ENCODE peak calls at places on chromosomes 13 and 19, in six cellular contexts. X is left ventricle myocardium inferior, L is psoas muscle, I is PC-3, P is gastrocnemius medialis, Y is tibial nerve. S is an unnamed sample.

GRCh38 chr19:46687438-46688145 is 26.6 kb upstream of the DACT3 start:
- DNase-seq in I (no peak), L (no peak), Y (no peak), P (no peak), X (no peak), S (no peak)

GRCh38 chr19:51689751-51690358 is 3.3 kb upstream of the SPACA6 start:
- DNase-seq in P (no peak), I (no peak), X (peak; percentile 53), Y (no peak), L (peak; percentile 52), S (no peak)

GRCh38 chr19:33295621-33296472 is 6.5 kb downstream of the CEBPA start:
- DNase-seq in P (no peak), X (no peak), L (no peak), Y (no peak), I (no peak), S (peak; percentile 19)

GRCh38 chr13:33817513-33817842 is 471 bp upstream of the RFC3 start:
- DNase-seq in X (no peak), P (no peak), I (no peak), L (no peak), Y (no peak), S (no peak)

GRCh38 chr19:52010674-52011073 is 2.7 kb upstream of the ZNF615 start:
- DNase-seq in Y (no peak), X (no peak), L (no peak), P (no peak), I (no peak), S (no peak)

GRCh38 chr19:4007021-4007835 is at the start of gene PIAS4:
- DNase-seq in X (peak; percentile 96), Y (peak; percentile 95), I (peak; percentile 92), P (peak; percentile 95), L (peak; percentile 97), S (peak; percentile 86)

GRCh38 chr13:46633416-46633815 is 80.4 kb downstream of the LRCH1 start:
- DNase-seq in P (no peak), I (peak; percentile 11), X (no peak), L (no peak), Y (no peak), S (no peak)

GRCh38 chr19:18397242-18398202 is at the start of gene LRRC25:
- DNase-seq in L (no peak), Y (no peak), I (no peak), X (peak; percentile 46), P (peak; percentile 50), S (no peak)

GRCh38 chr19:30175987-30176386 is 196.2 kb upstream of the ZNF536 start:
- DNase-seq in I (no peak), X (no peak), L (no peak), Y (no peak), P (no peak), S (no peak)

GRCh38 chr19:3440082-3440481 is 40.2 kb downstream of the SMIM24 start:
- DNase-seq in Y (no peak), X (peak; percentile 57), I (peak; percentile 42), L (peak; percentile 66), P (peak; percentile 65), S (no peak)

GRCh38 chr19:45667620-45668341 is at the start of gene GIPR:
- DNase-seq in X (peak; percentile 57), P (no peak), Y (no peak), I (peak; percentile 70), L (peak; percentile 33), S (no peak)

GRCh38 chr13:35475131-35475959 is 1.1 kb downstream of the MAB21L1 start:
- DNase-seq in Y (peak; percentile 52), I (no peak), L (peak; percentile 49), X (no peak), P (peak; percentile 79), S (no peak)

GRCh38 chr13:80716610-80717081 is 375.7 kb upstream of the SPRY2 start:
- DNase-seq in Y (no peak), L (no peak), X (no peak), I (no peak), P (no peak), S (no peak)

GRCh38 chr13:22789916-22790315 is 390.9 kb upstream of the SGCG start:
- DNase-seq in Y (no peak), P (no peak), X (no peak), I (no peak), L (no peak), S (no peak)

GRCh38 chr13:29174093-29174492 is 354.0 kb downstream of the MTUS2 start:
- DNase-seq in I (no peak), X (no peak), Y (no peak), L (no peak), P (no peak), S (no peak)

GRCh38 chr13:112970552-112971287 is 1.7 kb downstream of the MCF2L start:
- DNase-seq in Y (no peak), X (no peak), P (no peak), L (no peak), I (no peak), S (peak; percentile 23)

GRCh38 chr19:42468273-42468796 is 25.6 kb upstream of the CXCL17 start:
- DNase-seq in L (no peak), X (no peak), P (no peak), I (peak; percentile 78), Y (no peak), S (no peak)

GRCh38 chr19:32748948-32749347 is 29.4 kb downstream of the TDRD12 start:
- DNase-seq in I (no peak), X (no peak), Y (no peak), L (no peak), P (no peak), S (no peak)

GRCh38 chr13:66137384-66137783 is 1092.8 kb downstream of the PCDH9 start:
- DNase-seq in X (no peak), L (no peak), Y (no peak), I (no peak), P (no peak), S (no peak)

GRCh38 chr19:6271721-6272410 is 7.9 kb downstream of the MLLT1 start:
- DNase-seq in X (peak; percentile 93), L (peak; percentile 91), I (peak; percentile 30), Y (peak; percentile 64), P (peak; percentile 87), S (no peak)

GRCh38 chr19:45470147-45471081 is 2.6 kb downstream of the FOSB start:
- DNase-seq in Y (no peak), I (peak; percentile 84), L (peak; percentile 33), P (peak; percentile 45), X (no peak), S (no peak)

GRCh38 chr13:59250276-59250990 is 913.3 kb downstream of the DIAPH3 start:
- DNase-seq in I (no peak), Y (no peak), L (no peak), P (no peak), X (no peak), S (no peak)

GRCh38 chr13:57629391-57629804 is 2.1 kb upstream of the PCDH17 start:
- DNase-seq in X (no peak), I (no peak), Y (no peak), P (no peak), L (no peak), S (no peak)

GRCh38 chr19:37074111-37074510 is 4.1 kb upstream of the ZNF420 start:
- DNase-seq in I (no peak), P (no peak), X (no peak), L (no peak), Y (no peak), S (no peak)

GRCh38 chr13:83731113-83731512 is 151.2 kb downstream of the SLITRK1 start:
- DNase-seq in Y (no peak), P (no peak), I (peak; percentile 8), L (no peak), X (no peak), S (no peak)

GRCh38 chr13:106521101-106521799 is 14.2 kb downstream of the EFNB2 start:
- DNase-seq in Y (no peak), L (no peak), P (no peak), X (no peak), I (peak; percentile 66), S (no peak)

GRCh38 chr13:38538412-38538811 is 148.5 kb upstream of the FREM2 start:
- DNase-seq in P (no peak), L (no peak), X (no peak), I (no peak), Y (no peak), S (no peak)

GRCh38 chr19:15378529-15379082 is 981 bp downstream of the AKAP8 start:
- DNase-seq in X (peak; percentile 45), L (no peak), I (peak; percentile 43), P (peak; percentile 60), Y (no peak), S (no peak)

GRCh38 chr19:19719798-19720197 is 13.1 kb downstream of the ZNF14 start:
- DNase-seq in Y (no peak), I (no peak), P (no peak), L (no peak), X (no peak), S (no peak)

GRCh38 chr19:15412832-15413231 is 6.0 kb downstream of the AKAP8L start:
- DNase-seq in L (no peak), Y (no peak), P (peak; percentile 12), I (no peak), X (no peak), S (peak; percentile 2)

GRCh38 chr19:48685583-48685982 is 10.2 kb upstream of the FUT2 start:
- DNase-seq in X (no peak), L (no peak), I (peak; percentile 55), Y (no peak), P (no peak), S (no peak)
- H3K4me3 ChIP-seq in X (no peak overlapping the region), L (no peak overlapping the region), I (no peak overlapping the region), Y (no peak overlapping the region), P (no peak overlapping the region), S (no peak overlapping the region)

GRCh38 chr19:9668544-9668943 is 6.4 kb downstream of the ZNF562 start:
- DNase-seq in Y (no peak), P (no peak), I (no peak), L (no peak), X (no peak), S (no peak)
- H3K9me3 ChIP-seq in Y (peaks cover 39% of the 10 kb centered on the region), P (peaks cover 7% of the 10 kb centered on the region), I (peaks cover 56% of the 10 kb centered on the region), L (peaks cover 40% of the 10 kb centered on the region), X (peaks cover 62% of the 10 kb centered on the region), S (peaks cover 15% of the 10 kb centered on the region)

DNA sequence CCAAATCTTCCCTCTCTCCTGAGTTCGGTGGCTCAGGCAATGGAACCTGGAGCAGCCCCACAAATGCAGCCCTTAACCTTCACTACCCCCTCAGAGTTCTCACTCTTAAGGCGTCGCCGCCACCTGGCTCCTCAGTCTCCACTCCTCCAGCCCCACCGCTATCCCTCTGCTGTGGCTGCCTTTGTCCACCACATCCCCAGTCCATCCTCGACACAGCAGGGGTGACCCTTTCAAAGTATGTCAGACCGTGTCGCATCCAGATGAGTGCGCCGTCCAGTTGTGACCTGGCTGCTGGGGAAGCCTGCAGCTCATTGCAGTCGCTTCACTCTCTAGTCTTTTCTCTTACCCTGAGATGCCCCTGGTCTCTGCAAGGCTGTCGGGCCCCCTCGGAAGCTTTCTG is 1.0 kb downstream of the SPPL2B start:
- DNase-seq in I (no peak), Y (no peak), P (no peak), L (no peak), X (no peak), S (no peak)
- H3K4me3 ChIP-seq in I (peak overlapping the region; percentile 98), Y (peak overlapping the region; percentile 93), P (peak overlapping the region; percentile 75), L (peak overlapping the region; percentile 93), X (peak overlapping the region; percentile 97), S (peak overlapping the region; percentile 60)

GRCh38 chr19:57686727-57687126 is 5.0 kb downstream of the ZNF551 start:
- DNase-seq in X (no peak), I (no peak), L (no peak), Y (no peak), P (no peak), S (no peak)

GRCh38 chr19:57688011-57688763 is 6.4 kb downstream of the ZNF551 start:
- DNase-seq in L (no peak), I (peak; percentile 53), Y (no peak), P (no peak), X (no peak), S (no peak)

GRCh38 chr19:57687363-57688010 is 5.7 kb downstream of the ZNF551 start:
- DNase-seq in I (no peak), X (no peak), L (no peak), Y (no peak), P (no peak), S (no peak)

GRCh38 chr19:57689750-57690149 is 8.0 kb downstream of the ZNF551 start:
- DNase-seq in P (no peak), I (peak; percentile 92), X (no peak), L (no peak), Y (no peak), S (no peak)
- H3K9me3 ChIP-seq in P (peaks cover 63% of the 10 kb centered on the region), I (peaks cover 73% of the 10 kb centered on the region), X (peaks cover 100% of the 10 kb centered on the region), L (peaks cover 85% of the 10 kb centered on the region), Y (peaks cover 97% of the 10 kb centered on the region), S (peaks cover 61% of the 10 kb centered on the region)

S was measured in RWPE2.